ENCODE peak calls at places on chromosomes 7 and 10, in four cellular contexts. C, M, A and U are unnamed samples.

GRCh38 chr10:90644165-90644564 is 213.7 kb downstream of the HTR7 start:
- DNase-seq in C (no peak), M (no peak), A (no peak), U (no peak)

GRCh38 chr10:86931872-86932271 is 25.5 kb downstream of the MMRN2 start:
- DNase-seq in C (no peak), M (no peak), A (no peak), U (no peak)

GRCh38 chr7:124700655-124701054 is 64.9 kb downstream of the GPR37 start:
- DNase-seq in C (no peak), M (no peak), A (no peak), U (no peak)

GRCh38 chr10:62326134-62326533 is 48.0 kb upstream of the ZNF365 start:
- DNase-seq in C (no peak), M (no peak), A (no peak), U (no peak)

GRCh38 chr10:57663401-57663800 is 604.3 kb downstream of the IPMK start:
- DNase-seq in C (no peak), M (no peak), A (no peak), U (no peak)

GRCh38 chr10:60377955-60378354 is 11.7 kb downstream of the ANK3 start:
- DNase-seq in C (no peak), M (no peak), A (no peak), U (no peak)

GRCh38 chr7:28732037-28732869 is 225.9 kb downstream of the TRIL start:
- DNase-seq in C (no peak), M (no peak), A (no peak), U (no peak)

GRCh38 chr10:102988404-102989314 is 70.6 kb downstream of the CNNM2 start:
- DNase-seq in C (no peak), M (no peak), A (no peak), U (no peak)

GRCh38 chr7:42389697-42390096 is 152.7 kb upstream of the GLI3 start:
- DNase-seq in C (no peak), M (no peak), A (no peak), U (no peak)

GRCh38 chr7:92362131-92362530 is 85.2 kb upstream of the GATAD1 start:
- DNase-seq in C (no peak), M (no peak), A (no peak), U (no peak)

GRCh38 chr7:28937593-28937992 is 20.5 kb downstream of the TRIL start:
- DNase-seq in C (no peak), M (no peak), A (no peak), U (no peak)

GRCh38 chr7:69739906-69740545 is 141.8 kb downstream of the AUTS2 start:
- DNase-seq in C (peak), M (no peak), A (no peak), U (peak)

GRCh38 chr7:70182516-70182915 is 584.2 kb downstream of the AUTS2 start:
- DNase-seq in C (no peak), M (no peak), A (no peak), U (no peak)

GRCh38 chr10:60817135-60817805 is 39.0 kb downstream of the CDK1 start:
- DNase-seq in C (no peak), M (peak), A (no peak), U (no peak)

GRCh38 chr10:131170042-131170983 is 141.2 kb downstream of the TCERG1L start:
- DNase-seq in C (no peak), M (peak), A (no peak), U (no peak)

GRCh38 chr10:817371-817770 is 114.1 kb downstream of the LARP4B start:
- DNase-seq in C (no peak), M (no peak), A (no peak), U (no peak)

GRCh38 chr10:100307716-100308115 is 21.2 kb upstream of the BLOC1S2 start:
- DNase-seq in C (no peak), M (no peak), A (no peak), U (no peak)

GRCh38 chr7:30988346-30989005 is 24.7 kb downstream of the GHRHR start:
- DNase-seq in C (peak), M (no peak), A (peak), U (no peak)

DNA sequence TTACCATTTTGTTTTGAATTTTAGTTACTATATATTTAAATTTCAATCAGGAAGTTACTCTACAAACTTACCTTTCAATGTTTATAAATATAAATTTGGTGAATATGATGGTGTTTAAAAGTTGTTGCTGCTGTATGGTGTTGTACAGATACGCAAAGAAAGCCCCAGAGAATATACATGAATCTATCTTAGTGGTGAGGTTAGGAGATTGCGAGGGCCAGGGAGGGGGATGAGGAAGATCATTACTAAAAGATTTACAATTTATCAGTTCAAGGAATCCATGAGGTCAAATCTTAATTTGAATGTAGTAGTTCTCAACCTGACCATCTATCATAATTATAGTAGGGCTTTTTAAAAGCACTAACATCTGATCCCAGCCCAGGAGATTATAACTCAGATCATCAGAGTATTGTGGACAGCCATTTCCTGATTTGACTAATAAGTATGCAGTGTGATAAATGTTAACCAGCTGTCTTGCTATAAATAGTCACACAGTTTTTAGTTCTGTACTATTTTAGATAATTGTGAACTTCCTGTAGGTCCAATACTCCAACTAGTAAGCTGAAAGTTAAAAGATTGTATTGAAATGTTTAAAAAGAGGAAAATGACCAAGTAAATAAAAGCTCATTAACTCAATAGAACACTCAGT is 23.6 kb downstream of the FAM3C start:
- DNase-seq in C (no peak), M (no peak), A (no peak), U (no peak)
- H3K27ac ChIP-seq in C (peak), M (no peak), A (no peak), U (no peak)

GRCh38 chr7:36946401-36946739 is 222.1 kb upstream of the AOAH start:
- DNase-seq in C (no peak), M (no peak), A (no peak), U (no peak)
- H3K27ac ChIP-seq in C (no peak), M (no peak), A (peak), U (peak)

GRCh38 chr7:133688483-133689239 is 435.8 kb downstream of the EXOC4 start:
- DNase-seq in C (no peak), M (no peak), A (no peak), U (no peak)
- H3K27ac ChIP-seq in C (no peak), M (no peak), A (no peak), U (no peak)

DNA sequence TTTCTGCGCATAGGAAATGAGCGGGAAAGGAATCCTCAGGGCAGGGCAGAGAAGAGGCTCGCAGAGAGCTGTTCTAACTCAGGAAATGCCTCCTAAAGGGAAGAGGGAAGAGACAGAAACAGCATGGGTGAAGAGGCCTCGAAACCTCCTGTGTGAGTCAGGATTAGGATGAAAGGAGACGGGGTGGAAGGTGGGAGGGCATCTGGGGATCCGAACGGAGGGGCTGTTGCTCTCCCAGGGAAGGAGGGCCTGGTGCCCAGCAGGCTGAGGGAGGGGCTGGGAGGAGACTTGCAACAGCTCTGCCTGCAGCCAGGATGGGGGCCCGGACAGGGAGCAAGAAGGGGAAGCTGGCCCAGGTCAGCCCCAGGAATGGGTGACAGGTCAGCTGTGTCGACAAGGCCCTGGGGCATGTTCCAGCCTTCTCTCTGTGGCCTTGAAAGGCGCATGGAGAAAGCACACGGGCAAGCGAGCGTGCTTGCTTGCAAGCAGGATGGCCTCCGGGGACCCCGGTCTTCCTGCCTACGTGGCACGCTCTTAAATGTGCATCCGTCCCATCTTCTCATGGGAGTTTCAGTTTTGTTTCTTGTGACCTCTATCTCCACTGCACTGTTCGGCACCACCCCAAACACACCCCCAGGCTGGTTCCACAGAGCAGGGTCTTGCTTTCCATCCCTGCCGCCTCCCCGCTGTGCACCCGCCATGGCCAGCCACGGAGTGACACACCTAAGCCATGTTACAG is 63.5 kb downstream of the HIPK2 start:
- DNase-seq in C (peak), M (no peak), A (no peak), U (no peak)
- H3K27ac ChIP-seq in C (peak), M (no peak), A (peak), U (peak)

GRCh38 chr10:29622382-29622885 is 12.3 kb downstream of the SVIL start:
- DNase-seq in C (no peak), M (no peak), A (no peak), U (no peak)
- H3K27ac ChIP-seq in C (no peak), M (no peak), A (no peak), U (no peak)